ENCODE peak calls at places on chromosomes 6 and 20, in six cellular contexts. J is IMR-90, T is neuronal stem cell, A is mesendoderm, H is H9, W is H1. L is an unnamed sample.

GRCh38 chr6:143427109-143427817 is 23.2 kb downstream of the ADAT2 start:
- DNase-seq in J (peak), T (peak), A (peak), H (peak), W (peak), L (peak)

GRCh38 chr6:7389162-7389450 is 436 bp downstream of the CAGE1 start:
- DNase-seq in J (peak), T (no peak), A (no peak), H (no peak), W (no peak), L (peak)

GRCh38 chr6:27761391-27761790 is 150.8 kb downstream of the OR2B2 start:
- DNase-seq in J (no peak), T (no peak), A (no peak), H (no peak), W (no peak), L (no peak)

GRCh38 chr6:26597821-26598220 is 1.1 kb downstream of the ABT1 start:
- DNase-seq in J (no peak), T (no peak), A (no peak), H (no peak), W (no peak), L (no peak)

GRCh38 chr6:34679552-34680255 is 16.9 kb downstream of the ILRUN start:
- DNase-seq in J (peak), T (no peak), A (peak), H (no peak), W (no peak), L (no peak)

GRCh38 chr20:25543068-25543467 is 42.3 kb downstream of the NINL start:
- DNase-seq in J (peak), T (no peak), A (no peak), H (no peak), W (no peak), L (no peak)

GRCh38 chr20:60993647-60994046 is 258.4 kb upstream of the CDH4 start:
- DNase-seq in J (peak), T (no peak), A (peak), H (no peak), W (no peak), L (no peak)

GRCh38 chr20:63177785-63178444 is 38.0 kb downstream of the YTHDF1 start:
- DNase-seq in J (no peak), T (peak), A (no peak), H (no peak), W (no peak), L (no peak)

GRCh38 chr6:110756817-110757216 is 58.5 kb downstream of the CDK19 start:
- DNase-seq in J (no peak), T (no peak), A (no peak), H (no peak), W (no peak), L (no peak)

GRCh38 chr6:112086744-112087135 is 542 bp downstream of the TUBE1 start:
- DNase-seq in J (peak), T (no peak), A (peak), H (no peak), W (no peak), L (peak)

GRCh38 chr6:28985396-28986164 is 19.5 kb downstream of the ZNF311 start:
- DNase-seq in J (peak), T (peak), A (peak), H (peak), W (peak), L (peak)

GRCh38 chr6:144899161-144899560 is 614.0 kb downstream of the UTRN start:
- DNase-seq in J (peak), T (no peak), A (no peak), H (no peak), W (no peak), L (no peak)

GRCh38 chr6:43833223-43833995 is 63.4 kb downstream of the VEGFA start:
- DNase-seq in J (peak), T (no peak), A (peak), H (no peak), W (no peak), L (no peak)

GRCh38 chr6:68653074-68653705 is 18.1 kb downstream of the ADGRB3 start:
- DNase-seq in J (no peak), T (no peak), A (no peak), H (no peak), W (no peak), L (no peak)

GRCh38 chr20:62366370-62367135 is 559 bp downstream of the LAMA5 start:
- DNase-seq in J (no peak), T (peak), A (peak), H (peak), W (peak), L (peak)

GRCh38 chr6:155946860-155947259 is 491.2 kb upstream of the NOX3 start:
- DNase-seq in J (no peak), T (no peak), A (no peak), H (no peak), W (no peak), L (no peak)
- H2AK5ac ChIP-seq in J (no peak), T (peak), A (no peak), H (no peak), W (no peak), L (no peak)

GRCh38 chr6:163414367-163415175 is at the start of gene QKI:
- DNase-seq in J (peak), T (peak), A (peak), H (peak), W (no peak), L (peak)
- H3K23ac ChIP-seq in J (peak), T (peak), A (peak), H (no peak), W (no peak), L (no peak)

GRCh38 chr6:139534472-139535115 is 160.1 kb upstream of the CITED2 start:
- DNase-seq in J (no peak), T (no peak), A (peak), H (no peak), W (no peak), L (no peak)

GRCh38 chr6:139531148-139531547 is 156.7 kb upstream of the CITED2 start:
- DNase-seq in J (peak), T (no peak), A (no peak), H (no peak), W (no peak), L (no peak)

GRCh38 chr6:139533573-139534471 is 159.4 kb upstream of the CITED2 start:
- DNase-seq in J (peak), T (no peak), A (peak), H (no peak), W (no peak), L (peak)

GRCh38 chr6:139531716-139532115 is 157.3 kb upstream of the CITED2 start:
- DNase-seq in J (no peak), T (no peak), A (no peak), H (no peak), W (no peak), L (no peak)

GRCh38 chr6:139533166-139533565 is 158.7 kb upstream of the CITED2 start:
- DNase-seq in J (no peak), T (no peak), A (no peak), H (no peak), W (no peak), L (no peak)
- H2AK5ac ChIP-seq in J (peak), T (no peak), A (no peak), H (no peak), W (no peak), L (no peak)

DNA sequence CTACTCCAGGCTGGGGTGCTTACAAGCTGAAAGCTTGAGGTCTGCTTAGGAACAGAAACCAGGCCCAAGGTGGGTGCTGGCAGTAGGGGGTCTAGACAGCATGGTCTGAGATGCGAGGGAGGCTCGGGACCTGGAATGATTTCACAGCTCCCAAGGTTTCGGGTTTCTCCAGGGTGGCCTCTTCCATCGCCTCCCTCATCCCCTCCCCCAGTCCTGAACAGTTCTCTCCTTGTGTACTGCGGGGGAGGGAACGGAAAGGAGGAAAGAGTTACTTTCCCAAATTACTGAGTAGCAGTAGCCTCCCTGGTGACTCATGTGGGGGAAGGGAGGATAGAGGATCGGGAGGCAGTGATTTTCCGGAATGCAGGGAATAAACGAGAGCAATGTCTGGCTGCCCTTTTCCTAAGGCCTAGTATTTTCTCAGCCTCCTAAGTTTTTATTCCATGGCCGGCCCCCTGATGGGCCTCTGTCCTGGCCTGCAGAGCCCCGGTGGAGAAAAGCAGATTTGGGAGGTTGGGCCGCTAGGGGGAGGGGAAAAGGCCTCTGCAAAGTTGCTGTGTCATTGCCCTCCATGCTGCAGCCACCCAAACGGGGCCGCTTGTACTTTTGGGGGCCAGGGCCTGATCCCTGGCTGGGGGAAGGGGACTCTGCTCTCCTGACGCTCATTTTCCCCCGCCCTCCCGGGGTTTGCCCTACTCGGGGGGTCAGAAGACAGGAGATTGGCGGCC is 1.5 kb downstream of the BRD2 start:
- DNase-seq in J (peak), T (peak), A (peak), H (peak), W (no peak), L (peak)
- H3K23ac ChIP-seq in J (peak), T (peak), A (peak), H (peak), W (peak), L (no peak)

GRCh38 chr6:14131579-14131978 is 14.0 kb downstream of the CD83 start:
- DNase-seq in J (no peak), T (no peak), A (no peak), H (no peak), W (no peak), L (no peak)
- H2AK5ac ChIP-seq in J (no peak), T (no peak), A (no peak), H (no peak), W (no peak), L (no peak)

GRCh38 chr6:90296346-90297123 is at the start of gene BACH2:
- DNase-seq in J (peak), T (peak), A (peak), H (peak), W (peak), L (peak)
- H3K23ac ChIP-seq in J (peak), T (peak), A (peak), H (no peak), W (no peak), L (peak)

DNA sequence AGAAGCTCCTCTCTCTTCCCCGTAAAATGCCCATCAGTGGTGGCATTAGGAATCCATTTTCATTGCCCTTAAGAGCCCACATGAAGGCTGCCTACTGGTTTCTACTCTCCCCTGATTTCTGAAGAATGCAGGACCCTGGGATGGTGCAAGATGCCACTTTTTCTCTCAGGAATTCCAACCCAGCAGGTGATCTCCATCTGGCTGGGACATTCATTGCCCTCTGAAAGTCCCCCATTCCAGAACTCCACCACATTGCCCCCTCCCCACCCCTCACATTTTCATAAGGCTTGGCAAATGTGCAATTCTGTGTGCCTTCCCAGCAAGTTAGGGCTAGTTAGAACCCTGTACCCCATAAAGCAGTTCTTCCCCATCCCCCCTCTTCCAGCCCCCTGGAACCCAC is 88.0 kb downstream of the BANF2 start:
- DNase-seq in J (no peak), T (no peak), A (peak), H (no peak), W (no peak), L (no peak)
- H2AK5ac ChIP-seq in J (no peak), T (no peak), A (no peak), H (no peak), W (no peak), L (no peak)

DNA sequence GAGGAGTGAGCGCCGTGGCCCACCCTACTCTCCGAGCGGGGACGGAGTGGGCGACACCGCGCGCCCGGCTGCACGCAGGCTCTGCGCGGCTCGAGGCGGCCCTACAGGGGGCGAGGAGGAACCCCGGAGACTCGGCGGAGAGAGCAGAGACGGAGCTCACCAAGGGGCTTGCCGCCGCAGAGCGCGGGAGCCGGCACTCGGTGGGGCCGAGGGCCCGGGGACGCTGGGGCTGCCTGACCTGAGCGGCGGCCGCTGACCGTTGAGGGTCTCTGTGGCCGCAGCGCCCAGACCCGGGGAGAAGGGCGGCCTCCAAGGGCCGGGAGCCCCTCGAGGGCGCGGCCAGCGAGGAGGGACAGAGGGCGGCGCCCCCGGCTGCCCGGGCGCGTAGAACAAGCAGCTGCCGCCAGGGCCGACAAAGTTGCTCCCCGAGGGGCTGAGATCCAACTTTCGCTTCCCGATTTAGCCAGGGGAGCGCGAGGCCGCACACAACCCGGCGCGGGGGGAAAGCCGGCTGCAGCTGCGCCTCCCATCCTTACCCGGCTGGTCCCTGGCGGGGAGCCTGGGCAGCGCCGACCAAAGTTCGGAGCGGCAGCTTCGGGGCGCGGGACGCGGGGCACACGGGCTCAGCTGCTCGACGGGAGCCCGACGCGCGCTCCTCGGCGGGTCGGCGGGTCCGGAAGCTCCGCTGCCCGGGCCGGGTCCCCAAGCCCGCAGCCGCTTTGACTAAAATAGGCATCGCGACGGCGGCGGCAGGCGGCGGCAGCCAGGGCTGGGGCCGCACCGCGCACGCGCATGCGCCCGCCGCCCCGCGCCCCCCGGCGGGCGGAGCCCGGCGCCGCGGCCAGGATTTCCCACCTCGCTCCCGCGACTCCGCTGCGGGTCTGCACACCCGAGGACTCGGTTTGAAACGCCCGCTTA is 43.1 kb downstream of the POPDC3 start:
- DNase-seq in J (peak), T (peak), A (peak), H (peak), W (peak), L (peak)
- H3K23ac ChIP-seq in J (peak), T (peak), A (peak), H (no peak), W (no peak), L (no peak)

GRCh38 chr6:11609324-11610071 is 71.9 kb downstream of the TMEM170B start:
- DNase-seq in J (peak), T (no peak), A (peak), H (no peak), W (peak), L (peak)
- H2AK5ac ChIP-seq in J (peak), T (no peak), A (no peak), H (no peak), W (peak), L (no peak)

DNA sequence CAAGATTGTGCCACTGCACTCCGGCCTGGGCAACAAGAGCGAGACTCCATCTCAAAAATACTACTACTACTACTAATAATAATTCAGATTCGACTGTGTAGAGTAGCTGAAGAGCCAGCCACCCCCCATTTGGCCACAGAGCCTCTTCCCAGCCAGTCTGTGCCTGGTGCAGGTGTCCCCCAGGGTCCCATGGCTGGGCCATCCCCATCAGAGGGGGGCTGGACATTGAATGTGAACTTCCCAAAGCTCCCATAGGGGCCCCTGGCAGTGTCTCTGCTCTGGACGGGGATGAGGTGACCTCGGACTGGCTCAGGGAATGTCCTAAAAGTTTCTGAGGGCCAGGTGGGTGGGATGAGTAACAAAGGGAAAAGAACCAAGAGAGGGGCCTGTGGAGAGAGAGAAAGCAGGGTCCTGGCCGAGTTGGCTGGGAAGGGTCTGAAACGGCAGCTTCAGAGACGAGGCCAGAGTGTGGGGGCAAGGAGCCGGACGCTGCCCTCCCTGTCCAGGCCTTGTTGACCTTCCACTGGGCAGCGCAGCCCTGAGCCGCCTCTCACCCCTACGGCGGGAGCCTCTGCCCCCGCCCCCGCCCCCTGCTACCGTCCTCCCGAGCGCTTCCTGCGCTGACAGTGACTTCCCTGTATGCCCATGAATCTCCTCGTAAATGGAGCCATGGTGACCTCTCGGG is 24.9 kb upstream of the PCMTD2 start:
- DNase-seq in J (no peak), T (no peak), A (no peak), H (no peak), W (no peak), L (no peak)
- H3K23ac ChIP-seq in J (no peak), T (no peak), A (no peak), H (no peak), W (no peak), L (no peak)

L was measured in trophoblast cell.